ENCODE peak calls at places on chromosomes 5 and 9, in ten cellular contexts. One of them, this sample, is unnamed.

GRCh38 chr5:124461857-124462423 is 284.5 kb downstream of the ZNF608 start:
- DNase-seq in amniotic stem cell: no peak
- DNase-seq in heart left ventricle: no peak
- DNase-seq in GM10248: no peak
- DNase-seq in GM04504: no peak
- DNase-seq in astrocyte of the spinal cord: no peak
- DNase-seq in NCI-H1694 treated with DMSO at 0.1 percent for 48 hours: no peak
- DNase-seq in activated naive CD4-positive, alpha-beta T cell treated with anti-CD3 and anti-CD28 coated beads for 36 hours: no peak
- DNase-seq in T-helper 2 cell: no peak
- DNase-seq in iris pigment epithelial cell: no peak
- DNase-seq in this sample: no peak

GRCh38 chr9:93552923-93553322 is 23.5 kb upstream of the PHF2 start:
- DNase-seq in activated naive CD4-positive, alpha-beta T cell treated with anti-CD3 and anti-CD28 coated beads for 36 hours: no peak
- DNase-seq in amniotic stem cell: no peak
- DNase-seq in NCI-H1694 treated with DMSO at 0.1 percent for 48 hours: no peak
- DNase-seq in T-helper 2 cell: no peak
- DNase-seq in iris pigment epithelial cell: no peak
- DNase-seq in GM10248: no peak
- DNase-seq in GM04504: no peak
- DNase-seq in astrocyte of the spinal cord: no peak
- DNase-seq in heart left ventricle: no peak
- DNase-seq in this sample: no peak

GRCh38 chr5:95822038-95822407 is 503 bp downstream of the GLRX start:
- DNase-seq in T-helper 2 cell: no peak
- DNase-seq in activated naive CD4-positive, alpha-beta T cell treated with anti-CD3 and anti-CD28 coated beads for 36 hours: peak
- DNase-seq in amniotic stem cell: no peak
- DNase-seq in GM10248: peak
- DNase-seq in heart left ventricle: peak
- DNase-seq in iris pigment epithelial cell: peak
- DNase-seq in NCI-H1694 treated with DMSO at 0.1 percent for 48 hours: peak
- DNase-seq in GM04504: peak
- DNase-seq in astrocyte of the spinal cord: peak
- DNase-seq in this sample: peak

GRCh38 chr9:100505564-100506159 is 32.7 kb downstream of the TMEFF1 start:
- DNase-seq in amniotic stem cell: no peak
- DNase-seq in iris pigment epithelial cell: peak
- DNase-seq in GM10248: peak
- DNase-seq in activated naive CD4-positive, alpha-beta T cell treated with anti-CD3 and anti-CD28 coated beads for 36 hours: peak
- DNase-seq in NCI-H1694 treated with DMSO at 0.1 percent for 48 hours: no peak
- DNase-seq in heart left ventricle: peak
- DNase-seq in astrocyte of the spinal cord: peak
- DNase-seq in T-helper 2 cell: peak
- DNase-seq in GM04504: peak
- DNase-seq in this sample: peak

GRCh38 chr5:79771387-79771786 is 81.8 kb downstream of the CMYA5 start:
- DNase-seq in T-helper 2 cell: no peak
- DNase-seq in iris pigment epithelial cell: peak
- DNase-seq in GM04504: peak
- DNase-seq in astrocyte of the spinal cord: peak
- DNase-seq in heart left ventricle: no peak
- DNase-seq in amniotic stem cell: no peak
- DNase-seq in NCI-H1694 treated with DMSO at 0.1 percent for 48 hours: no peak
- DNase-seq in activated naive CD4-positive, alpha-beta T cell treated with anti-CD3 and anti-CD28 coated beads for 36 hours: no peak
- DNase-seq in GM10248: no peak
- DNase-seq in this sample: no peak

GRCh38 chr5:137580030-137580429 is 80.9 kb upstream of the SPOCK1 start:
- DNase-seq in activated naive CD4-positive, alpha-beta T cell treated with anti-CD3 and anti-CD28 coated beads for 36 hours: no peak
- DNase-seq in NCI-H1694 treated with DMSO at 0.1 percent for 48 hours: no peak
- DNase-seq in astrocyte of the spinal cord: no peak
- DNase-seq in GM04504: no peak
- DNase-seq in iris pigment epithelial cell: no peak
- DNase-seq in heart left ventricle: no peak
- DNase-seq in T-helper 2 cell: no peak
- DNase-seq in amniotic stem cell: no peak
- DNase-seq in GM10248: no peak
- DNase-seq in this sample: no peak

GRCh38 chr9:132531187-132531586 is 51.2 kb upstream of the BARHL1 start:
- DNase-seq in amniotic stem cell: no peak
- DNase-seq in astrocyte of the spinal cord: no peak
- DNase-seq in GM10248: no peak
- DNase-seq in activated naive CD4-positive, alpha-beta T cell treated with anti-CD3 and anti-CD28 coated beads for 36 hours: no peak
- DNase-seq in heart left ventricle: no peak
- DNase-seq in GM04504: no peak
- DNase-seq in iris pigment epithelial cell: no peak
- DNase-seq in NCI-H1694 treated with DMSO at 0.1 percent for 48 hours: no peak
- DNase-seq in T-helper 2 cell: no peak
- DNase-seq in this sample: peak

GRCh38 chr9:93003552-93004407 is 54.7 kb upstream of the SUSD3 start:
- DNase-seq in activated naive CD4-positive, alpha-beta T cell treated with anti-CD3 and anti-CD28 coated beads for 36 hours: peak
- DNase-seq in T-helper 2 cell: peak
- DNase-seq in NCI-H1694 treated with DMSO at 0.1 percent for 48 hours: peak
- DNase-seq in iris pigment epithelial cell: peak
- DNase-seq in GM04504: peak
- DNase-seq in heart left ventricle: peak
- DNase-seq in amniotic stem cell: no peak
- DNase-seq in GM10248: peak
- DNase-seq in astrocyte of the spinal cord: peak
- DNase-seq in this sample: peak

GRCh38 chr5:8807636-8808035 is 738.2 kb downstream of the SEMA5A start:
- DNase-seq in heart left ventricle: no peak
- DNase-seq in NCI-H1694 treated with DMSO at 0.1 percent for 48 hours: no peak
- DNase-seq in amniotic stem cell: no peak
- DNase-seq in GM10248: no peak
- DNase-seq in iris pigment epithelial cell: peak
- DNase-seq in activated naive CD4-positive, alpha-beta T cell treated with anti-CD3 and anti-CD28 coated beads for 36 hours: no peak
- DNase-seq in T-helper 2 cell: no peak
- DNase-seq in GM04504: no peak
- DNase-seq in astrocyte of the spinal cord: peak
- DNase-seq in this sample: no peak

GRCh38 chr5:159231167-159231566 is 21.8 kb upstream of the RNF145 start:
- DNase-seq in GM10248: no peak
- DNase-seq in NCI-H1694 treated with DMSO at 0.1 percent for 48 hours: no peak
- DNase-seq in T-helper 2 cell: no peak
- DNase-seq in GM04504: no peak
- DNase-seq in activated naive CD4-positive, alpha-beta T cell treated with anti-CD3 and anti-CD28 coated beads for 36 hours: no peak
- DNase-seq in iris pigment epithelial cell: peak
- DNase-seq in heart left ventricle: no peak
- DNase-seq in amniotic stem cell: no peak
- DNase-seq in astrocyte of the spinal cord: no peak
- DNase-seq in this sample: no peak

GRCh38 chr5:168691891-168692290 is 112.7 kb upstream of the PANK3 start:
- DNase-seq in iris pigment epithelial cell: no peak
- DNase-seq in GM10248: no peak
- DNase-seq in T-helper 2 cell: no peak
- DNase-seq in activated naive CD4-positive, alpha-beta T cell treated with anti-CD3 and anti-CD28 coated beads for 36 hours: no peak
- DNase-seq in NCI-H1694 treated with DMSO at 0.1 percent for 48 hours: no peak
- DNase-seq in astrocyte of the spinal cord: no peak
- DNase-seq in heart left ventricle: no peak
- DNase-seq in amniotic stem cell: no peak
- DNase-seq in GM04504: no peak
- DNase-seq in this sample: no peak

GRCh38 chr5:14417232-14417730 is 164.3 kb upstream of the OTULINL start:
- DNase-seq in astrocyte of the spinal cord: peak
- DNase-seq in amniotic stem cell: peak
- DNase-seq in iris pigment epithelial cell: peak
- DNase-seq in GM10248: no peak
- DNase-seq in activated naive CD4-positive, alpha-beta T cell treated with anti-CD3 and anti-CD28 coated beads for 36 hours: no peak
- DNase-seq in heart left ventricle: no peak
- DNase-seq in T-helper 2 cell: no peak
- DNase-seq in GM04504: no peak
- DNase-seq in NCI-H1694 treated with DMSO at 0.1 percent for 48 hours: no peak
- DNase-seq in this sample: no peak

GRCh38 chr5:119453045-119453383 is 717 bp downstream of the HSD17B4 start:
- DNase-seq in GM10248: no peak
- DNase-seq in iris pigment epithelial cell: peak
- DNase-seq in GM04504: peak
- DNase-seq in heart left ventricle: no peak
- DNase-seq in astrocyte of the spinal cord: peak
- DNase-seq in NCI-H1694 treated with DMSO at 0.1 percent for 48 hours: no peak
- DNase-seq in activated naive CD4-positive, alpha-beta T cell treated with anti-CD3 and anti-CD28 coated beads for 36 hours: no peak
- DNase-seq in T-helper 2 cell: no peak
- DNase-seq in amniotic stem cell: no peak
- DNase-seq in this sample: no peak

GRCh38 chr9:126773004-126773607 is 31.7 kb upstream of the ZBTB43 start:
- DNase-seq in iris pigment epithelial cell: peak
- DNase-seq in T-helper 2 cell: no peak
- DNase-seq in GM04504: no peak
- DNase-seq in NCI-H1694 treated with DMSO at 0.1 percent for 48 hours: no peak
- DNase-seq in heart left ventricle: no peak
- DNase-seq in GM10248: no peak
- DNase-seq in amniotic stem cell: no peak
- DNase-seq in astrocyte of the spinal cord: no peak
- DNase-seq in activated naive CD4-positive, alpha-beta T cell treated with anti-CD3 and anti-CD28 coated beads for 36 hours: peak
- DNase-seq in this sample: no peak

This sample was measured in left colon.